ENCODE peak calls at places on chromosome 1, in five cellular contexts. S is neural progenitor cell, K is GM23248, R is neuronal stem cell, Y is H9. Q is an unnamed sample.

GRCh38 chr1:205701405-205701804 is 21.1 kb upstream of the SLC45A3 start:
- DNase-seq in Y (no peak), S (no peak), K (no peak), R (no peak), Q (no peak)

GRCh38 chr1:244963231-244963826 is 99.0 kb upstream of the HNRNPU start:
- DNase-seq in Y (no peak), R (no peak), S (no peak), K (peak; percentile 5), Q (no peak)

GRCh38 chr1:12601690-12602632 is 16.0 kb downstream of the DHRS3 start:
- DNase-seq in S (peak; percentile 38), K (no peak), R (no peak), Y (peak; percentile 46), Q (no peak)

GRCh38 chr1:62433861-62434611 is 2.8 kb upstream of the USP1 start:
- DNase-seq in Y (no peak), R (no peak), S (no peak), K (peak; percentile 35), Q (no peak)

GRCh38 chr1:176555911-176556687 is 93.1 kb downstream of the PAPPA2 start:
- DNase-seq in Y (no peak), S (no peak), R (no peak), K (no peak), Q (no peak)

GRCh38 chr1:79959635-79960034 is 953.1 kb upstream of the ADGRL4 start:
- DNase-seq in R (no peak), Y (no peak), S (no peak), K (no peak), Q (no peak)

GRCh38 chr1:42923367-42924248 is 35.1 kb downstream of the SLC2A1 start:
- DNase-seq in Y (no peak), R (no peak), K (peak; percentile 31), S (no peak), Q (no peak)

GRCh38 chr1:40939320-40940059 is 40.0 kb upstream of the CTPS1 start:
- DNase-seq in S (no peak), K (peak; percentile 75), R (no peak), Y (no peak), Q (no peak)

GRCh38 chr1:244050835-244051444 is at the start of gene ZBTB18:
- DNase-seq in K (peak; percentile 57), S (peak; percentile 69), R (no peak), Y (no peak), Q (no peak)

GRCh38 chr1:178491721-178492120 is 5.0 kb downstream of the CLEC20A start:
- DNase-seq in S (no peak), K (no peak), Y (no peak), R (no peak), Q (no peak)

GRCh38 chr1:200880212-200880611 is 7.4 kb downstream of the GPR25 start:
- DNase-seq in K (no peak), R (no peak), Y (no peak), S (no peak), Q (no peak)

GRCh38 chr1:245205396-245205795 is 50.6 kb downstream of the KIF26B start:
- DNase-seq in Y (no peak), R (no peak), S (no peak), K (peak; percentile 33), Q (no peak)

GRCh38 chr1:205458777-205459566 is 3.1 kb upstream of the BLACAT1 start:
- DNase-seq in K (peak; percentile 76), R (no peak), S (peak; percentile 90), Y (peak; percentile 76), Q (peak; percentile 64)

GRCh38 chr1:46302091-46303037 is 1.1 kb downstream of the LRRC41 start:
- DNase-seq in R (peak; percentile 63), S (peak; percentile 85), K (peak; percentile 75), Y (peak; percentile 54), Q (peak; percentile 84)

GRCh38 chr1:28122183-28122582 is 33.8 kb upstream of the EYA3 start:
- DNase-seq in Y (no peak), K (peak; percentile 56), S (no peak), R (no peak), Q (no peak)

GRCh38 chr1:212678456-212679410 is 20.9 kb downstream of the BATF3 start:
- DNase-seq in S (no peak), Y (peak; percentile 5), R (no peak), K (no peak), Q (no peak)

GRCh38 chr1:64515427-64515826 is 45.5 kb downstream of the CACHD1 start:
- DNase-seq in R (no peak), Y (no peak), S (no peak), K (peak; percentile 89), Q (no peak)

GRCh38 chr1:166902279-166902678 is 26.2 kb upstream of the TADA1 start:
- DNase-seq in K (peak; percentile 49), S (no peak), Y (no peak), R (no peak), Q (no peak)

GRCh38 chr1:240667351-240667750 is 55.4 kb upstream of the GREM2 start:
- DNase-seq in K (no peak), R (no peak), S (no peak), Y (no peak), Q (no peak)

GRCh38 chr1:22131875-22132486 is 10.9 kb downstream of the WNT4 start:
- DNase-seq in S (peak; percentile 82), Y (peak; percentile 85), K (peak; percentile 15), R (peak; percentile 59), Q (peak; percentile 77)

GRCh38 chr1:161088587-161089110 is 709 bp downstream of the NECTIN4 start:
- DNase-seq in S (no peak), R (no peak), Y (no peak), K (peak; percentile 78), Q (no peak)

GRCh38 chr1:14755518-14756252 is 157.2 kb downstream of the KAZN start:
- DNase-seq in R (no peak), K (no peak), Y (no peak), S (peak; percentile 34), Q (no peak)

GRCh38 chr1:156663178-156663577 is 14.0 kb downstream of the NES start:
- DNase-seq in S (peak; percentile 28), Y (peak; percentile 61), R (no peak), K (peak; percentile 57), Q (no peak)

GRCh38 chr1:12712091-12712490 is 3.8 kb upstream of the AADACL3 start:
- DNase-seq in K (no peak), S (no peak), Y (no peak), R (no peak), Q (no peak)

GRCh38 chr1:165629848-165630628 is 996 bp upstream of the MGST3 start:
- DNase-seq in Y (peak; percentile 80), R (no peak), S (peak; percentile 67), K (peak; percentile 39), Q (no peak)

GRCh38 chr1:167166703-167167100 is 54.0 kb upstream of the POU2F1 start:
- DNase-seq in K (no peak), Y (no peak), R (no peak), S (no peak), Q (peak; percentile 37)

GRCh38 chr1:208534604-208534907 is 290.4 kb upstream of the PLXNA2 start:
- DNase-seq in S (no peak), R (no peak), K (no peak), Y (no peak), Q (no peak)

GRCh38 chr1:100249155-100249536 is 488 bp downstream of the DBT start:
- DNase-seq in S (peak; percentile 28), Y (no peak), R (no peak), K (peak; percentile 35), Q (peak; percentile 55)

GRCh38 chr1:234863596-234863995 is 253.6 kb upstream of the IRF2BP2 start:
- DNase-seq in S (no peak), K (peak; percentile 90), R (no peak), Y (no peak), Q (no peak)

GRCh38 chr1:74266001-74266400 is 30.8 kb downstream of the TNNI3K start:
- DNase-seq in S (no peak), R (no peak), Y (no peak), K (no peak), Q (no peak)

GRCh38 chr1:47332779-47333577 is 612 bp upstream of the CMPK1 start:
- DNase-seq in K (peak; percentile 21), R (no peak), S (peak; percentile 11), Y (no peak), Q (no peak)

GRCh38 chr1:47331875-47332274 is 1.7 kb upstream of the CMPK1 start:
- DNase-seq in K (no peak), R (no peak), Y (no peak), S (no peak), Q (no peak)

GRCh38 chr1:47334765-47335435 is 1.3 kb downstream of the CMPK1 start:
- DNase-seq in Y (no peak), R (no peak), K (peak; percentile 27), S (no peak), Q (no peak)

GRCh38 chr1:47333578-47333921 is at the start of gene CMPK1:
- DNase-seq in Y (peak; percentile 75), S (peak; percentile 93), K (peak; percentile 95), R (peak; percentile 76), Q (peak; percentile 90)

GRCh38 chr1:47333922-47334764 is 553 bp downstream of the CMPK1 start:
- DNase-seq in S (peak; percentile 96), Y (peak; percentile 76), K (peak; percentile 96), R (peak; percentile 77), Q (peak; percentile 92)
- H2AFZ ChIP-seq in S (peak overlapping the region; percentile 90), Y (no peak overlapping the region), K (peak overlapping the region; percentile 87), R (peak overlapping the region; percentile 90), Q (peak overlapping the region; percentile 97)

GRCh38 chr1:16116625-16117024 is 39.2 kb downstream of the EPHA2 start:
- DNase-seq in Y (peak; percentile 33), K (no peak), S (peak; percentile 46), R (no peak), Q (no peak)
- H3K4me1 ChIP-seq in Y (peaks cover 10% of the 10 kb centered on the region), K (peaks cover 30% of the 10 kb centered on the region), S (peaks cover 74% of the 10 kb centered on the region), R (peaks cover 51% of the 10 kb centered on the region), Q (no peaks in the 10 kb centered on the region)

DNA sequence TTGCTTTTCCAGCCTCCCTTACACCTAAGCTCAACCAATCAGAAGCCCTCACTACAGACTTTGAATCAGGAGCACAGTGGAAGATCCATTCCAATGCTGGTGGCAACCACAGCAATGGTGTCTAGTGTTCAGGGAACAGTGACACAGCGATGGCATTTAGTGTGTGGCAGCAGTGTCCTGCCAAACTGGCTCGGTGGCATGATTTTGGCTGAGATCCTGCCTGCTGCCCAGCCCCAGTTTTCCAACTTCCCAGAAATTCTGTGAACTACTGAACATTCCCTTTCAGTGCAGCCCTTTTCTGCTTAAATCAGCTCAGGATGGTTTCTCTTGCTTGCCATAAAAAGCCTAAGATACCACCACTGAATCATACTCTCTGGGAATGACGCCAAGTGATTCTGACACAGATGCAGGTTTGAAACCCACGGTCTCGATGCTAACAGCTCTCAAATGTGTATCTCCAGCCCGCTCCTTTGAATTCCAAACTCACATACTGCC is 8.8 kb downstream of the ASAP3 start:
- DNase-seq in R (no peak), Y (no peak), K (peak; percentile 93), S (no peak), Q (no peak)
- H3K9ac ChIP-seq in R (no peak overlapping the region), Y (no peak overlapping the region), K (peak overlapping the region; percentile 46), S (no peak overlapping the region), Q (no peak overlapping the region)

DNA sequence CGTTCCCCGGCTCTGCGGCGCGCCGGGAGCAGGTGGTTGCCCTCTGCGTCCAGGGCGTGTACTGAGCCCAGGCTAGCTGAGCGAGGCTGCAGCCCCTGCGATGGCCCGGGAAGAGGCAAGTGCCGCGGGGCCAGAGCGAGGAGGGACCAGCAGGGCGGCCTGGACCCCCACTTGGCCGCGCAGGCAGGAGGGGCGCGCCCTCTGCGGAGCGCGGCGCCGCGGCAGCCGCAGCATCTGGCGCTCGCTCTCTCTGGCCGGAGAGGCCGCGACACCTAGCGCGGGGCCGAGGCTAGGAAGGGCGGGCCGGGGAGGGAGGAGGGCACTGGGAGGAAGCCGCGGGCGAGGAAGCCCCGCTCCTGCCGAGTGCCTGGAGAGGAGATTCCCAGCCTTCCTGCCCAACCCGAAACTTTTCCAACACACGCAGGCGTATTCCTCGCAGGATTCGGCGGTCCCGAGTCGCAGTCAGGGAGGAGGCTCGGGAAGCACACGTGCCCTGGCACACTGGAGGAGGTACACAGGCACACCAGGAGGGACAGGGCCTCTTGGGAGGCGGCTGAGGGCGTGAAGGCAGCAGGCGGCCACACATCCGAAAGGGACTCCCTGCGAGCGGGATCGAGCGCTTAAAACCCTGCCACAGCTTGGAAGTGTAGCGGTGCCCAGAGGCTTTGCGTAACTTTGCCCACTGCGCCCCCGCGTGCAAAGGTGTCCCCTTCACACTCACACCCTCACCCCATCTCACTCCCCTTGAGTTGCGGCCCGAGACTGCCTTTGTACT is 4.8 kb upstream of the PROX1 start:
- DNase-seq in R (peak; percentile 70), K (peak; percentile 20), Y (peak; percentile 76), S (peak; percentile 89), Q (no peak)
- H2AFZ ChIP-seq in R (peak overlapping the region; percentile 94), K (peak overlapping the region; percentile 33), Y (no peak overlapping the region), S (peak overlapping the region; percentile 96), Q (no peak overlapping the region)

Q was measured in Karpas-422.